ENCODE peak calls at places on chromosomes 7 and 10, in four cellular contexts. H, P, R and L are unnamed samples.

GRCh38 chr10:1141701-1142100 is 85.5 kb downstream of the WDR37 start:
- DNase-seq in H (no peak), P (no peak), R (no peak), L (no peak)

GRCh38 chr10:58723977-58724376 is 211.3 kb downstream of the BICC1 start:
- DNase-seq in H (no peak), P (no peak), R (no peak), L (peak)

GRCh38 chr10:1557081-1557480 is 180.2 kb downstream of the ADARB2 start:
- DNase-seq in H (no peak), P (no peak), R (peak), L (no peak)

GRCh38 chr7:45700556-45700955 is 126.4 kb downstream of the ADCY1 start:
- DNase-seq in H (peak), P (no peak), R (peak), L (no peak)

GRCh38 chr7:80699030-80699638 is 60.7 kb downstream of the CD36 start:
- DNase-seq in H (no peak), P (no peak), R (no peak), L (peak)

GRCh38 chr10:120480065-120480600 is 23.1 kb downstream of the PLPP4 start:
- DNase-seq in H (no peak), P (no peak), R (no peak), L (peak)

GRCh38 chr7:2399848-2400587 is 3.4 kb upstream of the CHST12 start:
- DNase-seq in H (no peak), P (peak), R (peak), L (peak)

GRCh38 chr7:35571596-35572240 is 123.2 kb downstream of the HERPUD2 start:
- DNase-seq in H (no peak), P (no peak), R (no peak), L (no peak)

GRCh38 chr10:131453772-131454634 is 142.5 kb upstream of the TCERG1L start:
- DNase-seq in H (no peak), P (peak), R (no peak), L (no peak)

GRCh38 chr10:78224602-78225001 is 190.9 kb downstream of the RPS24 start:
- DNase-seq in H (no peak), P (peak), R (no peak), L (peak)

GRCh38 chr10:101229275-101230184 is at the start of gene LBX1:
- DNase-seq in H (no peak), P (no peak), R (no peak), L (no peak)

GRCh38 chr10:96699613-96700012 is 20.7 kb downstream of the PIK3AP1 start:
- DNase-seq in H (no peak), P (no peak), R (no peak), L (no peak)

GRCh38 chr10:101569838-101570763 is 18.0 kb downstream of the POLL start:
- DNase-seq in H (peak), P (peak), R (peak), L (peak)

GRCh38 chr7:32762894-32763293 is 128.7 kb downstream of the KBTBD2 start:
- DNase-seq in H (no peak), P (no peak), R (no peak), L (no peak)

GRCh38 chr7:88586219-88586618 is 173.3 kb upstream of the ZNF804B start:
- DNase-seq in H (no peak), P (no peak), R (no peak), L (no peak)

GRCh38 chr7:4837041-4837813 is 24.6 kb downstream of the PAPOLB start:
- DNase-seq in H (no peak), P (peak), R (peak), L (no peak)

GRCh38 chr10:42836771-42837468 is 54.3 kb downstream of the BMS1 start:
- DNase-seq in H (no peak), P (peak), R (no peak), L (peak)

GRCh38 chr10:99537381-99538286 is 4.9 kb downstream of the NKX2-3 start:
- DNase-seq in H (no peak), P (no peak), R (peak), L (no peak)

GRCh38 chr10:29642996-29643395 is 8.2 kb upstream of the SVIL start:
- DNase-seq in H (no peak), P (peak), R (peak), L (peak)

GRCh38 chr10:5089869-5090268 is 4.3 kb upstream of the AKR1C3 start:
- DNase-seq in H (no peak), P (peak), R (no peak), L (no peak)

GRCh38 chr7:48246073-48246472 is 74.8 kb downstream of the ABCA13 start:
- DNase-seq in H (no peak), P (no peak), R (no peak), L (peak)

GRCh38 chr7:90879924-90880323 is 283.8 kb downstream of the CDK14 start:
- DNase-seq in H (no peak), P (no peak), R (no peak), L (no peak)

GRCh38 chr10:121576139-121576538 is 22.1 kb downstream of the FGFR2 start:
- DNase-seq in H (no peak), P (no peak), R (no peak), L (no peak)

GRCh38 chr10:121574519-121575170 is 23.6 kb downstream of the FGFR2 start:
- DNase-seq in H (no peak), P (no peak), R (no peak), L (no peak)

GRCh38 chr10:121570316-121570715 is 27.9 kb downstream of the FGFR2 start:
- DNase-seq in H (peak), P (no peak), R (no peak), L (no peak)

GRCh38 chr10:121573541-121573941 is 24.7 kb downstream of the FGFR2 start:
- DNase-seq in H (no peak), P (no peak), R (no peak), L (no peak)

GRCh38 chr10:121572857-121573540 is 25.2 kb downstream of the FGFR2 start:
- DNase-seq in H (no peak), P (no peak), R (no peak), L (no peak)
- TF ChIP-seq CTCF in H (no peak), P (no peak), R (no peak), L (no peak)

GRCh38 chr10:13857465-13857864 is 270.7 kb downstream of the PRPF18 start:
- DNase-seq in H (no peak), P (no peak), R (no peak), L (no peak)
- H3K4me3 ChIP-seq in H (no peak), P (no peak), R (no peak), L (no peak)

GRCh38 chr10:91215384-91215783 is 5.1 kb upstream of the PCGF5 start:
- DNase-seq in H (no peak), P (no peak), R (no peak), L (no peak)
- TF ChIP-seq CTCF in H (no peak), P (no peak), R (no peak), L (no peak)

GRCh38 chr10:95428702-95429101 is 132.5 kb downstream of the SORBS1 start:
- DNase-seq in H (no peak), P (no peak), R (no peak), L (no peak)
- H3K4me3 ChIP-seq in H (no peak), P (no peak), R (no peak), L (no peak)

GRCh38 chr10:105073999-105074398 is 432.9 kb downstream of the SORCS3 start:
- DNase-seq in H (no peak), P (no peak), R (no peak), L (no peak)

GRCh38 chr10:105070980-105071379 is 429.9 kb downstream of the SORCS3 start:
- DNase-seq in H (no peak), P (no peak), R (no peak), L (no peak)

GRCh38 chr10:105071980-105072379 is 430.9 kb downstream of the SORCS3 start:
- DNase-seq in H (no peak), P (no peak), R (no peak), L (no peak)

GRCh38 chr10:105070249-105070648 is 429.2 kb downstream of the SORCS3 start:
- DNase-seq in H (no peak), P (no peak), R (no peak), L (no peak)

GRCh38 chr10:105075031-105075430 is 433.9 kb downstream of the SORCS3 start:
- DNase-seq in H (no peak), P (no peak), R (no peak), L (no peak)
- TF ChIP-seq CTCF in H (no peak), P (no peak), R (no peak), L (no peak)